ENCODE peak calls at places on chromosomes 13 and 19, in ten cellular contexts. Z, J, X, U, Y, C, W, O, R and K are unnamed samples.
A peak's percentile ranks its signal among the peaks of the same experiment; 100 is the strongest.

GRCh38 chr19:7013678-7014077 is 7.6 kb downstream of the MBD3L2B start:
- DNase-seq in O (no peak), R (no peak), J (no peak), C (no peak), W (no peak), X (no peak), U (no peak), Y (no peak), Z (no peak), K (no peak)

GRCh38 chr13:35179494-35179893 is 237.4 kb downstream of the NBEA start:
- DNase-seq in X (no peak), Y (no peak), U (no peak), C (no peak), W (no peak), O (no peak), J (no peak), R (no peak), Z (no peak), K (no peak)

GRCh38 chr19:52270266-52270885 is 989 bp downstream of the ZNF766 start:
- DNase-seq in R (no peak), W (no peak), O (no peak), Y (peak; percentile 12), X (peak; percentile 12), Z (no peak), C (no peak), U (no peak), J (peak; percentile 47), K (no peak)

GRCh38 chr19:15124572-15125231 is 17.5 kb downstream of the SYDE1 start:
- DNase-seq in R (no peak), U (no peak), X (peak; percentile 76), Y (peak; percentile 49), C (peak; percentile 82), W (no peak), Z (peak; percentile 15), J (no peak), O (no peak), K (peak; percentile 12)

GRCh38 chr13:71240906-71241305 is 626.1 kb downstream of the DACH1 start:
- DNase-seq in C (no peak), Y (no peak), U (no peak), Z (no peak), W (no peak), O (no peak), J (no peak), X (no peak), R (no peak), K (no peak)

GRCh38 chr19:28292822-28293500 is 920.0 kb downstream of the UQCRFS1 start:
- DNase-seq in O (no peak), J (no peak), X (no peak), C (no peak), R (peak; percentile 30), U (no peak), Y (no peak), Z (no peak), W (no peak), K (no peak)

GRCh38 chr13:95510950-95511349 is 41.6 kb upstream of the CLDN10 start:
- DNase-seq in W (no peak), C (no peak), Z (no peak), O (no peak), X (no peak), J (no peak), U (no peak), R (no peak), Y (no peak), K (no peak)

GRCh38 chr13:67966065-67966464 is 735.9 kb upstream of the PCDH9 start:
- DNase-seq in J (no peak), O (no peak), Y (no peak), Z (no peak), U (no peak), X (no peak), W (no peak), R (no peak), C (no peak), K (no peak)

GRCh38 chr13:52744842-52745241 is 5.2 kb upstream of the CNMD start:
- DNase-seq in C (no peak), O (no peak), Z (no peak), X (no peak), W (no peak), R (no peak), U (no peak), J (no peak), Y (no peak), K (no peak)

DNA sequence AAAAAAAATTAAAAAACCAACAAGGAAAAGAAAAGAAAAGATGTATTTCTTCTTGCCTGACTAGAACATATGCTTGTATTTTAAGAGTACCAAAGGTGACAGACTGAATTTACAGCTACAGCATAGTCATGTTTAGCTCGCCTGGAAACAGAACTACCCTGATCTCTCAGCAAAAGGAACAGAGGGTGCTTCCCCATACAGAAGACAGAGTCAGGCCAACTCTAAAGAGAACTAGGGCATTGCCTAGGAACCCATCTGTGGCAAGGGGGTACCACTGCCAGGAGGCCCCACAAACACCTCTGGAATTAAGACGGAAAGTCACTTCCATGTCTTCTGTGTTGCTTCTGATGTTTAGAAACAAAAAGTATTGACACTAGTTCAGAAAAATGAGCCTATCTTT is 252.1 kb upstream of the STARD13 start:
- DNase-seq in J (no peak), U (no peak), R (no peak), X (no peak), C (no peak), Z (no peak), O (no peak), Y (no peak), W (no peak), K (no peak)
- TF ChIP-seq POLR2A in J (no peak), U (no peak), R (no peak), X (no peak), C (no peak), Z (no peak), O (no peak), Y (no peak), W (no peak), K (no peak)

DNA sequence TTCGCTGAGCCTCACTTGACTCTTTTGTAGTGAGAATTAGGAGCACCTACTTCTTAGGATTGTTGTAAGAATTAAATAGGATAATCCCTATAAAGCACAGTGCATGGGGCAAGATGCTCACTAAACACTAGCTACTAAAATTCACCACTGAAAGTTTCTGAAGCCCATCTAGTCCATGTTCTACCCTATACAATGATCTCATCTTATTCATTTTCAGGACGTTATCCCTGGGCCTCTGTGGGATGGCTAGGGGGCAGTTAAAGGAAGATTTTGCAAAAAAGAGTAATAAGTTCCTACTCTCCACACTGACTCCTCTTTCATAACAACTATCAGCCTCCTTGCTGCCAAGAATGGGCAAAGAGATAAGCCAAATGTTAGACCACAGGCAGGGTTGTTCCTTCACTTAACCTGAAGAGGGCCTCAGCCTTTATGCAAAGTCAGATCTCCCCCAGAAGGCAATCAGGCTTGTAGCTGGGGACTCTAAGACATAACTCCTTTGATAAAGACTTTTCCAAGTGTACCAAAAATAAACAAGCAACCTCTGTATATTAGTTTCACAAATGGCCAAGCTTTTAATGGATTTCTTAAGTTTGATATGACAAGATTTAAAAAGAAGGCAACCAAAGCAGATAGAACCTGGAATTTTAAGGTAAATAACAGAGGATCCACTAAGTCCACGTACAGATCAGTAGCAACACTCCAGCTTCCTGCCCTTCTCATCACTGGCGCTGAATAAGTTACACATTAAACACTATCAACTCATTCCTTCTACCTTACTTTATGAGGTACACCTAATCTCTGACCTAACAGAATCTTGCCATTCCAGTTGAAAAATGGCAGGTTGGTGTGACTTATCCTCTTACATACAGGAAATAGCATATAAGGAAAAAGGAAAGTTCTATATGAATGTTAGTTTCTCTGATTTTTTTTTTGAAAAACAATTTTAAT is 44.4 kb downstream of the ELF1 start:
- DNase-seq in Y (peak; percentile 38), J (peak; percentile 25), Z (no peak), U (peak; percentile 21), O (peak; percentile 23), X (peak; percentile 20), C (no peak), W (no peak), R (no peak), K (no peak)
- H3K27ac ChIP-seq in Y (peak overlapping the region; percentile 60), J (no peak overlapping the region), Z (peak overlapping the region; percentile 29), U (no peak overlapping the region), O (no peak overlapping the region), X (peak overlapping the region; percentile 78), C (peak overlapping the region; percentile 52), W (peak overlapping the region; percentile 94), R (peak overlapping the region; percentile 27), K (peak overlapping the region; percentile 9)

GRCh38 chr13:97221989-97222700 is at the start of gene MBNL2:
- DNase-seq in U (peak; percentile 89), Z (peak; percentile 95), W (peak; percentile 96), C (peak; percentile 89), O (peak; percentile 81), X (peak; percentile 94), J (peak; percentile 67), R (peak; percentile 91), Y (peak; percentile 93), K (peak; percentile 91)
- TF ChIP-seq POLR2A in U (peak; percentile 59), Z (peak; percentile 89), W (peak; percentile 23), C (peak; percentile 91), O (no peak), X (peak; percentile 90), J (peak; percentile 16), R (no peak), Y (peak; percentile 98), K (no peak)

GRCh38 chr13:25217023-25217909 is 45.2 kb upstream of the AMER2 start:
- DNase-seq in W (no peak), X (no peak), J (no peak), C (no peak), Y (no peak), U (no peak), O (no peak), Z (no peak), R (no peak), K (no peak)
- H3K27ac ChIP-seq in W (no peak overlapping the region), X (no peak overlapping the region), J (no peak overlapping the region), C (no peak overlapping the region), Y (no peak overlapping the region), U (no peak overlapping the region), O (no peak overlapping the region), Z (no peak overlapping the region), R (no peak overlapping the region), K (no peak overlapping the region)

DNA sequence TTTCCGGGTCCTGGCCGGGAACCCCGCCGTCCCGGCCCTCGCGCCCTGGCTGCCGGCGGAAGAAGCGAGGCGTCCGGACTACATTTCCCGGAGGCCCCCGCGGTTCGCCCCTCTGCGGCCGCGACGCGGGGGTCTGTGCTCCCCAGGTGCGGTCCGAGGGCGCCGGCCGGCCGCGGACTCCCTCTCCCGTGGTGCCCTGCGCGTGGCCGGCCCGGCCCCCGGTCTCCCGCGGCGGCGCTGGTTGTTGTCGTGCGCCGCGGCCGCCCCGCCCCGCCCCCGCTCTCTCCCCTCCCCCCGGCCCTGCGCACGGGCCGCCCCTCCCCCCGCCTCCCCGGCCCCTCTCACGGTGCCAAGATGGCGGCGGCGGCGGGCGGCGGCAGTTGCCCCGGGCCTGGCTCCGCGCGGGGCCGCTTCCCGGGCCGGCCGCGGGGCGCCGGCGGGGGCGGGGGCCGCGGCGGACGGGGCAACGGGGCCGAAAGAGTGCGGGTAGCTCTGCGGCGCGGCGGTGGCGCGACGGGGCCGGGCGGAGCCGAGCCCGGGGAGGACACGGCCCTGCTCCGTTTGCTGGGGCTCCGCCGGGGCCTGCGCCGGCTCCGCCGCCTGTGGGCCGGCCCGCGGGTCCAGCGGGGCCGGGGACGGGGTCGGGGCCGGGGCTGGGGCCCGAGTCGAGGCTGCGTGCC is at the start of gene KMT2B:
- DNase-seq in U (peak; percentile 95), Y (no peak), J (peak; percentile 100), Z (no peak), X (peak; percentile 96), C (peak; percentile 97), O (no peak), W (no peak), R (no peak), K (no peak)
- TF ChIP-seq POLR2A in U (no peak), Y (no peak), J (no peak), Z (no peak), X (no peak), C (no peak), O (no peak), W (no peak), R (no peak), K (no peak)